ENCODE peak calls at places on chromosomes 1 and 21, in nine cellular contexts. O is cardiac muscle cell; L is WTC11; F is chondrocyte; K is mammary epithelial cell; Z is CD8-positive, alpha-beta T cell; N is foreskin fibroblast; J is tibial nerve; Q is AG04450. X is an unnamed sample.

GRCh38 chr1:58082596-58082995 is 463.9 kb downstream of the OMA1 start:
- DNase-seq in F (no peak), Z (no peak), N (no peak), L (no peak), O (no peak), J (no peak), K (no peak), Q (no peak), X (no peak)

GRCh38 chr1:74505133-74505532 is 7.3 kb downstream of the LRRC53 start:
- DNase-seq in F (no peak), Z (no peak), Q (no peak), N (no peak), L (peak; percentile 19), J (no peak), O (no peak), K (peak; percentile 7), X (no peak)

GRCh38 chr1:46072975-46073374 is 59.5 kb downstream of the PIK3R3 start:
- DNase-seq in L (no peak), K (peak; percentile 70), J (no peak), O (no peak), Q (no peak), F (no peak), Z (no peak), N (no peak), X (no peak)

GRCh38 chr21:46354518-46354917 is 30.6 kb downstream of the PCNT start:
- DNase-seq in Z (no peak), N (no peak), K (no peak), J (no peak), O (no peak), L (no peak), Q (no peak), F (no peak), X (no peak)

GRCh38 chr21:33019885-33020557 is 5.7 kb upstream of the OLIG2 start:
- DNase-seq in Q (no peak), K (no peak), F (no peak), L (peak; percentile 56), Z (no peak), N (no peak), J (no peak), O (no peak), X (no peak)

GRCh38 chr1:42817976-42818375 is 779 bp upstream of the SVBP start:
- DNase-seq in F (no peak), Q (no peak), K (no peak), O (no peak), N (no peak), L (no peak), Z (no peak), J (no peak), X (no peak)

GRCh38 chr1:34013958-34014737 is 150.3 kb downstream of the HMGB4 start:
- DNase-seq in L (peak; percentile 81), N (no peak), Q (no peak), J (no peak), Z (no peak), F (no peak), O (peak; percentile 6), K (no peak), X (no peak)

GRCh38 chr1:67431869-67432578 is 1.8 kb upstream of the SERBP1 start:
- DNase-seq in Z (no peak), L (no peak), O (no peak), Q (no peak), F (no peak), N (no peak), K (no peak), J (no peak), X (no peak)

GRCh38 chr1:209547626-209548025 is 35.9 kb upstream of the CAMK1G start:
- DNase-seq in L (no peak), Z (no peak), F (no peak), K (no peak), J (no peak), Q (no peak), O (no peak), N (no peak), X (no peak)

DNA sequence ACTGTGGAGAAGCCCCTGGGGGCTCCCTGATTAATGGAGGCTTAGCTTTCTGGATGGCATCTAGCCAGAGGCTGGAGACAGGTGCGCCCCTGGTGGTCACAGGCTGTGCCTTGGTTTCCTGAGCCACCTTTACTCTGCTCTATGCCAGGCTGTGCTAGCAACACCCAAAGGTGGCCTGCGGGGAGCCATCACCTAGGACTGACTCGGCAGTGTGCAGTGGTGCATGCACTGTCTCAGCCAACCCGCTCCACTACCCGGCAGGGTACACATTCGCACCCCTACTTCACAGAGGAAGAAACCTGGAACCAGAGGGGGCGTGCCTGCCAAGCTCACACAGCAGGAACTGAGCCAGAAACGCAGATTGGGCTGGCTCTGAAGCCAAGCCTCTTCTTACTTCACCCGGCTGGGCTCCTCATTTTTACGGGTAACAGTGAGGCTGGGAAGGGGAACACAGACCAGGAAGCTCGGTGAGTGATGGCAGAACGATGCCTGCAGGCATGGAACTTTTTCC is 24.8 kb downstream of the PCSK9 start:
- DNase-seq in O (peak; percentile 30), L (no peak), F (peak; percentile 68), Q (no peak), N (no peak), J (no peak), Z (no peak), K (no peak), X (no peak)
- TF ChIP-seq CTCF in O (peak; percentile 37), L (no peak), F (peak; percentile 19), Q (peak; percentile 22), N (peak; percentile 3), J (no peak), Z (no peak), K (no peak), X (no peak)

DNA sequence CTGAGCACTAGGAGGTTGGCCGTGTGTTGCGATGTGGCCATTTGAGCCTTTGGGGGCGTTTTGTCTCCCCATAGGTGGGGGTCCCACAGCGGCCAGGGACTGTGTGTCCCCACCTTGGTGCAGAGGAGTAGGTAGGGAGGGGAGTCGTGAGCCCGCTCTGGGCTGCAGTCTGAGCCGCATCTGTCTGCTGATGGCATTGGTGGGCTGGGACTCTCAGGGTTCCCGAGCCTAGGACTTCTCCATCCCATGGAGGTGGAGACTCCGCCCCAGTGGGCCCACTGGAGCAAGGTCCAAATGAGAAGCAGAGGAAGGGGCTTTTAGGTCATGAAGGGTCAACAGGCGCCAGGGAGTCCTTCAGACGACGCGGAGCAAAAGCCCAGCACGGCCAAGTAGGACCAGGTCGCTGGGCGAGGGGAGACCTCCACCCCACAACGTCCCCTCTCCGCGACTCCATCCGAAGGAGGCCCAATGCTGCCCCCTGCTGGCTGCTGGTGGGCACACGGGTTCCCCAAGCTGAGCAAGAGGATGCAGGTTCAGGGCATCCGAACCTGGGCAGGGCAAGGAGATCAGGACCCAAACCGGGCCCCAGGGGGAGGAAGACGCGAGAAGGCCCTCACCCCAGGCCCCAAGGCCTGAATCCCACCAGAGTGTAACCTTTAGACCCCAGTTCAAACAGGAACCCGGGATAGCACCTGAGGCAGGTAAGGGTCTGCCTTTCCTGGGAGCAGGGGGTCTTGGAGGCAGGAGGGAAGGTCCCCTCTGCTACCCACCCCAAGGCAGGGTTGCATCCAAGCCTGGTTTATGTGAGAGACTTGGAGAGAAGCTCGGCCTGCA is 14.9 kb downstream of the TTC34 start:
- DNase-seq in L (peak; percentile 79), J (no peak), Z (peak; percentile 82), K (no peak), N (no peak), Q (no peak), F (peak; percentile 82), O (no peak), X (peak; percentile 57)
- TF ChIP-seq CTCF in L (peak; percentile 33), J (peak; percentile 56), Z (peak; percentile 82), K (no peak), N (no peak), Q (no peak), F (peak; percentile 35), O (no peak), X (peak; percentile 64)

DNA sequence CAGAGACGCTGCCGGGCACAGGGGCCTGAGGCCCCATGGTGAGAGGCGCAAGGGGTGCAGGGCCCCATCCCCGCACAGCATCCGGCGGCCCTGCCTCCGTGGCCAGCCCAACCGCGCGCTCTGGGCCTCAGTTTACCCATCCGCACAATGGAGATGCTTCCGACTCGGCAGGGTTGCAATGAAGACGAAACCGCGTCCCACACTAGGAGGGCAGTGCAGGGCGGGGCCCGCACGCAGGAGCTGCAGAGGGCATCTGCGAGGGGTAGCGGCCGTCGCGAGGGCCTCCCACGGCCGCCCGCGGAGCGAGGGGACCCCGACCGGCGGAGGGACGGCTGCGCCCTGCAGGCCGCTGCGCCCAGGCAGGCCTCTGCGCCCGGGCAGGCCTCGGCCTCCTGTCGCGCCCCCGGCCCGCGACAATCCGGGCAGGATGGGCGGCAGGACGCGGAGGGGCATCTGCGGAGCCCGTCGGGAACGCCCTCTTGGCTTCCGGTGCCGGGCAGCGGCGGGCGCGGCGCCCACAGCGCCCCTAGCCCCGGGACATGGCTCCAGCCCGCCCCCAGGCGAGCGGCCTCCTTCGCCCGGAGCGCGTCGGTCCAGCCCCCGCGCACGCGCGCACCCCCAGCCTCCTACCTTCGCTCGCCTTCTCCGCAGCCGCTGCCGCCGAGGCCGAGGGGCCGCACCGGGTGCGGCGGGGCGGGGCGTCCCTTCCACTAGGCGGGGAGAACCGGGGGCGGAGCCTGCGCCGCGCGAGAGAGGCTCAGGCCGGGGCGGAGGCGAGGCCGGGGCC is 15.3 kb downstream of the RNU1-1 start:
- DNase-seq in K (peak; percentile 71), Z (peak; percentile 86), J (peak; percentile 84), F (no peak), O (peak; percentile 93), N (peak; percentile 82), Q (peak; percentile 41), L (peak; percentile 95), X (peak; percentile 93)
- TF ChIP-seq CTCF in K (no peak), Z (no peak), J (peak; percentile 15), F (peak; percentile 59), O (no peak), N (no peak), Q (no peak), L (no peak), X (no peak)

GRCh38 chr1:106975944-106976343 is 80.5 kb upstream of the PRMT6 start:
- DNase-seq in O (no peak), N (no peak), K (no peak), Q (no peak), L (no peak), J (no peak), F (no peak), Z (no peak), X (no peak)
- TF ChIP-seq CTCF in O (no peak), N (peak; percentile 6), K (peak; percentile 9), Q (no peak), L (no peak), J (no peak), F (no peak), Z (no peak), X (no peak)

X was measured in transverse colon.